ENCODE peak calls at places on chromosome 5, in seven cellular contexts. H is HCT116, V is HepG2, P is GM12878, Y is SK-N-SH, X is H1, J is K562. D is an unnamed sample.

GRCh38 chr5:115977988-115978387 is 15.7 kb downstream of the LVRN start:
- DNase-seq in V (no peak), H (no peak), P (no peak), Y (no peak), X (no peak), J (no peak), D (no peak)

GRCh38 chr5:57441557-57441956 is 41.1 kb downstream of the ACTBL2 start:
- DNase-seq in P (no peak), H (no peak), V (no peak), J (peak; percentile 77), X (no peak), Y (no peak), D (no peak)

GRCh38 chr5:11955386-11955785 is 51.1 kb upstream of the CTNND2 start:
- DNase-seq in H (no peak), J (no peak), Y (no peak), V (no peak), X (no peak), P (no peak), D (no peak)

GRCh38 chr5:127799293-127799905 is 96.2 kb downstream of the CCDC192 start:
- DNase-seq in X (no peak), Y (no peak), H (no peak), P (no peak), J (no peak), V (no peak), D (no peak)

GRCh38 chr5:180130876-180131740 is 59.5 kb upstream of the RNF130 start:
- DNase-seq in X (no peak), P (no peak), J (no peak), Y (no peak), H (no peak), V (no peak), D (no peak)

GRCh38 chr5:6710551-6711318 is 2.5 kb upstream of the TENT4A start:
- DNase-seq in V (no peak), P (no peak), J (no peak), X (no peak), Y (no peak), H (no peak), D (no peak)

GRCh38 chr5:180643191-180643851 is 6.1 kb downstream of the FLT4 start:
- DNase-seq in V (no peak), H (no peak), X (no peak), P (no peak), J (no peak), Y (peak; percentile 45), D (no peak)

GRCh38 chr5:175472378-175472777 is 6.0 kb upstream of the SFXN1 start:
- DNase-seq in H (no peak), Y (no peak), X (no peak), J (no peak), V (no peak), P (no peak), D (no peak)

GRCh38 chr5:122756263-122756911 is 18.5 kb upstream of the SNX2 start:
- DNase-seq in V (no peak), J (no peak), H (no peak), Y (no peak), X (no peak), P (no peak), D (no peak)

GRCh38 chr5:75513841-75514240 is 2.1 kb downstream of the POLK start:
- DNase-seq in V (no peak), X (no peak), Y (no peak), J (no peak), P (no peak), H (no peak), D (no peak)

GRCh38 chr5:79495311-79495710 is 18.6 kb downstream of the HOMER1 start:
- DNase-seq in V (peak; percentile 36), P (no peak), J (no peak), Y (no peak), H (no peak), X (no peak), D (no peak)

GRCh38 chr5:65986050-65986451 is 59.7 kb downstream of the ERBIN start:
- DNase-seq in H (no peak), X (no peak), J (no peak), P (no peak), Y (no peak), V (no peak), D (no peak)

GRCh38 chr5:78627766-78628165 is 20.8 kb downstream of the LHFPL2 start:
- DNase-seq in P (no peak), V (no peak), Y (peak; percentile 44), H (no peak), X (no peak), J (no peak), D (no peak)

GRCh38 chr5:105685884-105686283 is 1984.9 kb downstream of the EFNA5 start:
- DNase-seq in X (no peak), H (no peak), P (no peak), V (no peak), J (no peak), Y (no peak), D (no peak)

GRCh38 chr5:95682891-95683290 is at the start of gene SPATA9:
- DNase-seq in V (no peak), H (no peak), P (no peak), J (no peak), Y (no peak), X (no peak), D (no peak)

GRCh38 chr5:125746936-125747335 is 676.3 kb upstream of the GRAMD2B start:
- DNase-seq in J (no peak), P (no peak), V (no peak), Y (no peak), X (no peak), H (no peak), D (no peak)

GRCh38 chr5:5217371-5217770 is 77.2 kb downstream of the ADAMTS16 start:
- DNase-seq in H (no peak), X (no peak), J (no peak), P (peak; percentile 9), V (no peak), Y (no peak), D (no peak)

GRCh38 chr5:65811004-65811403 is 89.0 kb downstream of the NLN start:
- DNase-seq in H (peak; percentile 62), J (no peak), Y (no peak), V (no peak), X (no peak), P (no peak), D (no peak)

GRCh38 chr5:123125953-123126352 is 36.9 kb downstream of the PRDM6 start:
- DNase-seq in Y (no peak), J (no peak), V (no peak), X (no peak), P (no peak), H (no peak), D (no peak)

GRCh38 chr5:149775785-149776184 is 45.7 kb downstream of the PPARGC1B start:
- DNase-seq in J (peak; percentile 67), X (no peak), H (peak; percentile 54), V (peak; percentile 25), Y (no peak), P (peak; percentile 23), D (no peak)

GRCh38 chr5:72746736-72747135 is 69.7 kb upstream of the TNPO1 start:
- DNase-seq in V (no peak), P (no peak), H (no peak), Y (no peak), X (no peak), J (no peak), D (no peak)

GRCh38 chr5:133364916-133365315 is 247.4 kb downstream of the FSTL4 start:
- DNase-seq in J (no peak), V (no peak), H (no peak), X (no peak), Y (no peak), P (no peak), D (no peak)

GRCh38 chr5:115309751-115310370 is 13.4 kb upstream of the CCDC112 start:
- DNase-seq in X (no peak), Y (no peak), P (no peak), V (peak; percentile 26), J (peak; percentile 12), H (peak; percentile 49), D (peak; percentile 62)

GRCh38 chr5:126464016-126464415 is 40.8 kb downstream of the GRAMD2B start:
- DNase-seq in P (no peak), X (no peak), H (no peak), Y (no peak), J (no peak), V (no peak), D (no peak)

GRCh38 chr5:40987349-40987748 is 78.1 kb downstream of the C7 start:
- DNase-seq in H (no peak), Y (no peak), P (no peak), J (no peak), X (no peak), V (no peak), D (no peak)

GRCh38 chr5:111680737-111681413 is 76.1 kb downstream of the NREP start:
- DNase-seq in H (peak; percentile 40), X (no peak), P (no peak), Y (peak; percentile 63), J (no peak), V (peak; percentile 90), D (peak; percentile 79)
- TF ChIP-seq JUND in H (no peak), X (no peak), P (no peak), Y (no peak), J (no peak), V (no peak), D (no peak)

DNA sequence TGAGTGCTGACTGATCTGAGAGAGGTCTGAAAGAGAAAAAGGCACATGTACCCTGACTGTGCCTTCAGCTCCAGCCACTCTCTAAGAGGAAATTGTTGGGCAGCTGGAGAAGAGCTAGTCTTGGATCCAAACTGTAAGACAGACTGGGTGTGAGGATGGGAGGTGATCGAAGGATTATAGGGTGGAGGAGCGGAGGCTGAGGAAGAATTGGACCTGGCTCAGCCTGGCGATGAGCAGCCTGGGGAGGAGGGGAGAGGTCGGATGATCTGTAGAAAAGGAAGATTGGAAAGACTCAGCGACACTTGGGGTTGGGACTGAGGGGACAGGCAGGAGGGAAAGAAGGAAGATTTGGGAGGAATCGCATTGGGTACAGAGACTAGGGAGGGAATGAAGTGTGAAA is 98.6 kb upstream of the SLC25A48 start:
- DNase-seq in Y (no peak), X (no peak), H (no peak), J (no peak), V (no peak), P (no peak), D (no peak)
- TF ChIP-seq JUND in Y (no peak), X (no peak), H (no peak), J (no peak), V (no peak), P (no peak), D (no peak)

GRCh38 chr5:83720805-83721431 is at the start of gene HAPLN1:
- DNase-seq in H (no peak), J (no peak), V (no peak), Y (no peak), X (no peak), P (no peak), D (no peak)
- TF ChIP-seq JUND in H (no peak), J (no peak), V (no peak), Y (no peak), X (no peak), P (no peak), D (no peak)

DNA sequence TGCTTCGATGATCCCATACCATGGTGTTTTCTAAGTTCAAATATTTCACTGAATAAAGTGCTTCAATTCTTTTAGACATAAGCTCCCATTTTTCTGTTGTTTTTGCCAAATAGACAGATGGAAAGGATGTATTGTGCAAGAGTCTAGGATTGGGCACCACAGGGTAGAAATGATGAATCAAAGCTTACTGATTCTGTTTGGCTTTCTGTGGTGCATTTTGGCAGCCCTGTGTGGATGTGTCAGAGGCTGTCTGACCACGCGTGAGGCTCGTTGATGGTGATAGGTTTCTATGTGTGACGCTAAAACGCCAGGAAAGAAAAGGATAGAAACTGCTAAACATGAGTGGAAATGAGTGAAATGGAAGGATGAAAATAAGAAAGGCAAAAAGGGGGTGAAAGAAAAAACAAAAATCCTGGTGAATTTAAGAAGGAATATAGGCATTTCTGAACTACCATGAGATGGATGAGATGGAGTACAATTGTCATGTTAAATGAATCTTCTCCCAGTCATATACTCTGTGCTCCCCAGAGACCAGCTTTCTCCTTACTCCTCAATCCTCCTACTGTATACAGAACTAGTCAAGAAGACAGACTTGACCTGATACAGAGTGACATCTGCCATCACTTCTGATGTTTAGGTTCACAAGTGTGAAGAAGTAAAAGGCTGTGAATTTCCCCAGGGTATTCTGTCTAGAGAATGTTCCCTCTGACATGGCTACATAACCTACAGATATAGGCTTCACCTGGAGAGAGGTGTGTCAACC is 54.4 kb downstream of the ANKH start:
- DNase-seq in V (no peak), H (no peak), X (no peak), Y (no peak), J (no peak), P (no peak), D (no peak)
- TF ChIP-seq JUND in V (no peak), H (no peak), X (no peak), Y (peak; percentile 12), J (no peak), P (no peak), D (no peak)

D was measured in T47D.